ENCODE peak calls at places on chromosomes 2 and 18, in seven cellular contexts. A is GM13976; W is dorsolateral prefrontal cortex; R is GM23338; G is CD8-positive, alpha-beta T cell; T is cardiac muscle cell; E is Peyer's patch. O is an unnamed sample.

GRCh38 chr18:62933261-62933887 is 218.0 kb downstream of the PHLPP1 start:
- DNase-seq in A (no peak), W (no peak), R (no peak), G (no peak), T (no peak), E (no peak), O (no peak)

GRCh38 chr18:40935423-40935822 is 1019.6 kb upstream of the PIK3C3 start:
- DNase-seq in A (no peak), W (no peak), R (peak), G (no peak), T (peak), E (no peak), O (no peak)

GRCh38 chr2:220585241-220585640 is 957.8 kb downstream of the SLC4A3 start:
- DNase-seq in A (no peak), W (no peak), R (no peak), G (no peak), T (no peak), E (no peak), O (no peak)

GRCh38 chr2:102620367-102620766 is 1.0 kb downstream of the SLC9A2 start:
- DNase-seq in A (peak), W (no peak), R (peak), G (no peak), T (no peak), E (peak), O (no peak)

GRCh38 chr2:120253021-120253882 is 600 bp downstream of the RALB start:
- DNase-seq in A (peak), W (peak), R (peak), G (peak), T (peak), E (peak), O (peak)

GRCh38 chr2:224820283-224820991 is 104.3 kb upstream of the CCDC195 start:
- DNase-seq in A (no peak), W (no peak), R (no peak), G (no peak), T (no peak), E (no peak), O (no peak)

GRCh38 chr2:152825834-152826233 is 107.4 kb downstream of the ARL6IP6 start:
- DNase-seq in A (no peak), W (no peak), R (no peak), G (no peak), T (peak), E (no peak), O (no peak)

GRCh38 chr2:160075171-160075570 is 12.8 kb upstream of the PLA2R1 start:
- DNase-seq in A (no peak), W (no peak), R (no peak), G (no peak), T (peak), E (no peak), O (no peak)

GRCh38 chr2:28543316-28544068 is 47.6 kb downstream of the PLB1 start:
- DNase-seq in A (no peak), W (no peak), R (no peak), G (no peak), T (peak), E (no peak), O (no peak)

GRCh38 chr18:13264091-13264777 is 45.7 kb downstream of the LDLRAD4 start:
- DNase-seq in A (no peak), W (no peak), R (no peak), G (no peak), T (peak), E (no peak), O (peak)

GRCh38 chr2:110166246-110166645 is 38.6 kb downstream of the NPHP1 start:
- DNase-seq in A (no peak), W (no peak), R (peak), G (no peak), T (peak), E (no peak), O (no peak)

DNA sequence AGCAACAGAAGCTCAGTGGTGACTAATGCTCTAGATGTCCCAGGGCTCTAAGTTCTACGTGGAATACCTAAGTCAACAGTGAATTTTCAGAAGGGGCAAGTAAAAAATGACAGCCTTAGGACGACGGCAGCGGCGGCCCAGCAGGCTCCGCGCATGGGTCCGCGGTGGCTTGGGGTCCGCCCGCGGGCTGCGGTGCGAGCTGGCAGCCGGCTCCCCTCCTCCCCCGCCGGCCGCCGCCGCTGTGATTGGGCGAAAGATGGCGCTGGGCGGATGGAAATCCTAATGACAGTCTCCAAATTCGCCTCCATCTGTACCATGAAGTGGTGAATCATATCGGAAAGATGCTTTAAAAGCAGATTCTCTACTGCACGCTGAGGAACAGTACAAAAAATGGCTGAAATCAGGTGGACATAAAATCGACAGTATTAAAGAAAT is 74.7 kb downstream of the HNRNPLL start:
- DNase-seq in A (peak), W (peak), R (peak), G (no peak), T (peak), E (no peak), O (no peak)
- TF ChIP-seq CTCF in A (no peak), W (no peak), R (no peak), G (no peak), T (peak), E (no peak), O (no peak)

GRCh38 chr2:13193900-13194299 is 477.2 kb downstream of the TRIB2 start:
- DNase-seq in A (peak), W (no peak), R (peak), G (no peak), T (peak), E (no peak), O (no peak)

GRCh38 chr2:13195270-13195669 is 478.5 kb downstream of the TRIB2 start:
- DNase-seq in A (no peak), W (no peak), R (no peak), G (no peak), T (no peak), E (no peak), O (no peak)

GRCh38 chr2:13193075-13193474 is 476.3 kb downstream of the TRIB2 start:
- DNase-seq in A (no peak), W (no peak), R (peak), G (no peak), T (no peak), E (no peak), O (no peak)
- TF ChIP-seq CTCF in A (no peak), W (no peak), R (no peak), G (no peak), T (no peak), E (no peak), O (no peak)

DNA sequence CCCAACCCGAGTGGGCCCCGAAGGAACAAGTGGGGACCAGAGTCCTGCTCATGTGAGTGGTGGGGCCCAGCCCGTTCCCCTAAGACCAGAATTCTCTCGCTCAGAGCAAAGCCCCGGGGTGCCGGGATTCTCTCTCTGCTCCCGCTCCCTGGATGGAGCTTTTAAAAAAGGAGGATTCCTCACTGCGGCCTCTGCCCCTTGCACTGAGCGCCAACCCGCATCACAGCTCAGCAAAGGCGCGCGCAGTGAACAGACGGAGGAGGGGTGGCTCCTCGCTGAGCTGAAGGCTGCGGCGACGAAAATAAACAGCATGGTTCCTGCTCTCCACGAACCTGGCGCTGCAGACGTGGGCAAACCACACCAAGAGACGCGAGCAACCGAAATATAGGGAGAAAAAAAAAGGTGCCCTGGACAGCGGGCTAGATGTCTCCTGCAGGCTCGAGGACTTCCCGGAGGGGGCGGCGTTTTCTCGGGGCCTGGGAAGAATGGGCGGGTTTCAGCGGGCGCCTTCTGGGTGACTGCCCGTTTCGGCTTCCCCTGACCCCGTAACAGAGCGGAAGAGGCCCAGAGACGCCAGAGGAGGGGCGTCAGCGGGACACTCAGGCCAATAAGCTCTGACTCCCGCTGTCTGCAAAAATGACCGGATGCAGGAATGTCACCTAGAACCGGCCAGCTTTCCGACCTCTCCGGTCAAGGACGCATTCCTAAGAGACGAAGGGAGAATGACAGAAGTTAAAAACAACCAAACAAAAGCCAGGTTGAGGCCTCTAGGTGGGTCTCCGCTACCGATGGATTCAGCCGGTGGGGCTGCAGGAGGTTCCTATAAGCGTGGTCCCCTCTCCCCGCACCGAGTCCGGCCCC is 819 bp upstream of the KLF11 start:
- DNase-seq in A (no peak), W (no peak), R (peak), G (no peak), T (peak), E (peak), O (no peak)
- TF ChIP-seq CTCF in A (no peak), W (no peak), R (no peak), G (no peak), T (no peak), E (no peak), O (peak)

DNA sequence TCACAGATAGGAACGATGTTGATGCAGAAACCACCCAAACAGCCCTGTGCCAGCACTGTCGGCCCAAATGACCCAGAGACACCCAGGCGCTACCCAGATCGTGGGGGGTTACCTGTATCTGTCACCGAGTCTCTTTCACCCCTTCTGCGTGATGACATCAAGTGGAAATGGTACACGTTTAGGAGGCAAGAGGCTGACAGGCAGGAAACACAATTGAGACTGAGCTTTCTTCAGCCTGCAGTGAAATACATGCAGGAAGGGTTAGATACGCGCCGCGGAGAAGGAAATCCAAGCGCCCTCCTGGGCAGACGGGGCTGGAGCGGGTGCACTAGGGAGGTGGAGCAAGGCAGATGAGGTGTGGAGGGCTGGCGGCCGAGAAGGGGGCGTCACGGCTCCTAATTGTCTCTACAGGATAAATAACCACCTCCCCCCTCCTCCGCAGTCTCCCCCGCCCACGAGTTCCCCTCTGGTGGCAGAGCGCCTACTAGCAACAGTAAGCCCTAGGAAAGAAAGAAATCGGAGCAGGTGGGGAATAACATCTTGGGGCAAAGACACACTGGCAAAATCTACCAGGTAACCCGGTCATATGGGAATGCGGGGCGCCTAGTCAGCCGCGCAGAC is at the start of gene RNF152:
- DNase-seq in A (peak), W (peak), R (peak), G (no peak), T (peak), E (peak), O (peak)
- TF ChIP-seq CTCF in A (no peak), W (no peak), R (no peak), G (no peak), T (peak), E (no peak), O (peak)

DNA sequence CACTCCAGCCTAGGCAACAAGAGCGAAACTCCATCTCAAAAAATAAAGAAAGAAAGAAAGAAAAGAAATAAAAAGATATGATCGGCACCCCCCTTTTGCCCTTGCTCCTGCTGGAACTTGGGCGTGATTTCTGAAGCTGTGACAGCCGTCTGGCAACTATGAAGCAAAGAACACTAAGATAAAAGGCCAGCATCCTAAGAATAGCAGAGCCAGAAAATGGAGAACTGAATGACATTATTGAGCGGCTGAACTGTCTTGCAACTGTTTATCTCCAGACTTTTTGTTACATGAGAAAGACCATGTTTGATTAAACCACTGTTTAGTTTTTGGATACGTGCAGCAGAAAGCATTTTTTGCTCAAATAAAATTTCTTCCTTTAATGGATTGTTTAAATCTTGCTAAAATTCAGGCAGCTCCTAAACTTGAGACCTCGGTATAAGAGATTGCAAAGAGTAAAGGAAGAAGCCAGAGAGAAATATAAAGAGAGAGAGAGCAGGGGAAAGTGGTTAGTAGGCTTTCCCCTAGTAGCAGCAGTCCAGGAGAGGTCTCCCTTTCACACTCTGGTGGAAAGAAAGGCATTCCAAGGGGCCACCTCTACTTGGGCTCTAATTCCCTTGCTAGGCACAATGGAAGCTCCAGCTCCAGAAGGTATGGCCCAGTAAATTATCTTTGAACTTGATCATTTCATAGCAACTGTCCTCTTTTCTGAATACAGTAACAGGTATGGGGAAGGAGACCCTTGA is 8.2 kb upstream of the MBD2 start:
- DNase-seq in A (no peak), W (no peak), R (peak), G (no peak), T (peak), E (no peak), O (no peak)
- TF ChIP-seq CTCF in A (no peak), W (no peak), R (peak), G (no peak), T (peak), E (no peak), O (no peak)

GRCh38 chr18:79679552-79680099 is at the start of gene CTDP1:
- DNase-seq in A (peak), W (peak), R (peak), G (peak), T (peak), E (peak), O (peak)
- TF ChIP-seq CTCF in A (no peak), W (no peak), R (no peak), G (no peak), T (no peak), E (no peak), O (no peak)

GRCh38 chr2:27038012-27038411 is 5.2 kb downstream of the TMEM214 start:
- DNase-seq in A (no peak), W (no peak), R (no peak), G (no peak), T (no peak), E (no peak), O (no peak)

GRCh38 chr2:27029051-27029450 is 3.7 kb upstream of the TMEM214 start:
- DNase-seq in A (no peak), W (no peak), R (no peak), G (no peak), T (no peak), E (no peak), O (no peak)

GRCh38 chr2:27033253-27033852 is 588 bp downstream of the TMEM214 start:
- DNase-seq in A (no peak), W (no peak), R (no peak), G (no peak), T (no peak), E (no peak), O (no peak)

GRCh38 chr2:27027211-27027651 is 5.5 kb upstream of the TMEM214 start:
- DNase-seq in A (no peak), W (no peak), R (no peak), G (no peak), T (no peak), E (no peak), O (no peak)

DNA sequence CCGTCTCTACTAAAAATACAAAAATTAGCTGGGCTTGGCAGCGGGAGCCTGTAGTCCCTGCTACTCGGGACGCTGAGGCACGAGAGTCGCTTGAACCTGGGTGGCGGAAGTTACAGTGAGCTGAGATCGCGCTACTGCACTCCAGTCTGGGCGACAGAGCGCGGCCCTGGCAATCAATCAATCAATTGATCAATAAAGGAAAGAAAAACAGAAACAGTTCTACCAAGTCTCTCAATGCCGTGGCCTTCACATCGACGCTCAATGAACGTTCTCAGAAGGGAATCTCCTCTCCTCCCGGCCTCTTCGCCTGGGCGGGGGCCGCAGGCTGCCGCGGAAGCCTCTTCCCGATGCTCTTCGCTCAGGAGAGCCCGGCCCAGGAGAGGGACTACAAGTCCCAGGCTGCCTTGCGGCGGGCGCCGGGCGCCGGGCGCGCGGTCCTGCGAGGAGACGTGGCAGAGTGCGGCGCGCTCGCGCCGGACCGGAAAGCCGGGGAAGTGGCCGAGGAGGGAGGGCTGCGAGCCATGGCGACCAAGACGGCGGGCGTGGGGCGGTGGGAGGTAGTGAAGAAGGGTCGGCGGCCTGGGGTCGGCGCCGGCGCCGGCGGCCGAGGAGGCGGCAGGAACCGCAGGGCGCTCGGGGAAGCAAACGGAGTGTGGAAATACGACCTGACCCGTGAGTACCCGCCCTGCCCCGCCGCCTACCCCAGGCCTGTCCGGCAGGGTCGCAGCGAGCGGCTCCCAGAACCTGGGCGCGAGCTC is at the start of gene TMEM214:
- DNase-seq in A (peak), W (peak), R (peak), G (peak), T (peak), E (peak), O (peak)
- TF ChIP-seq CTCF in A (no peak), W (no peak), R (no peak), G (no peak), T (no peak), E (no peak), O (peak)